ENCODE peak calls at places on chromosome 6, in four cellular contexts. One of them, this sample, is unnamed. For H3K4me1 and H3K27me3, the result is how much of the 10 kb centered on the place peaks cover.

GRCh38 chr6:79461205-79461604 is 76.0 kb downstream of the LCA5 start:
- DNase-seq in foreskin keratinocyte: no peak
- DNase-seq in MM.1S: no peak
- DNase-seq in HCT116: no peak
- DNase-seq in this sample: no peak

GRCh38 chr6:1619666-1620503 is 10.2 kb downstream of the FOXC1 start:
- DNase-seq in foreskin keratinocyte: no peak
- DNase-seq in MM.1S: no peak
- DNase-seq in HCT116: no peak
- DNase-seq in this sample: no peak

GRCh38 chr6:74741608-74742007 is 464.2 kb downstream of the COL12A1 start:
- DNase-seq in foreskin keratinocyte: no peak
- DNase-seq in MM.1S: no peak
- DNase-seq in HCT116: no peak
- DNase-seq in this sample: no peak

GRCh38 chr6:106421491-106421890 is 61.0 kb downstream of the CRYBG1 start:
- DNase-seq in foreskin keratinocyte: peak
- DNase-seq in MM.1S: no peak
- DNase-seq in HCT116: no peak
- DNase-seq in this sample: no peak

GRCh38 chr6:70846207-70846835 is 110.5 kb downstream of the B3GAT2 start:
- DNase-seq in foreskin keratinocyte: peak
- DNase-seq in MM.1S: no peak
- DNase-seq in HCT116: no peak
- DNase-seq in this sample: no peak

GRCh38 chr6:121811106-121811505 is 375.7 kb downstream of the GJA1 start:
- DNase-seq in foreskin keratinocyte: no peak
- DNase-seq in MM.1S: no peak
- DNase-seq in HCT116: no peak
- DNase-seq in this sample: no peak

GRCh38 chr6:33935439-33936080 is 131.8 kb upstream of the MLN start:
- DNase-seq in foreskin keratinocyte: no peak
- DNase-seq in MM.1S: no peak
- DNase-seq in HCT116: no peak
- DNase-seq in this sample: no peak

GRCh38 chr6:152954443-152954842 is 28.4 kb downstream of the FBXO5 start:
- DNase-seq in foreskin keratinocyte: no peak
- DNase-seq in MM.1S: no peak
- DNase-seq in HCT116: no peak
- DNase-seq in this sample: no peak

GRCh38 chr6:47057830-47058540 is 15.9 kb upstream of the ADGRF1 start:
- DNase-seq in foreskin keratinocyte: peak
- DNase-seq in MM.1S: no peak
- DNase-seq in HCT116: no peak
- DNase-seq in this sample: no peak

GRCh38 chr6:90537027-90537426 is 49.8 kb downstream of the MAP3K7 start:
- DNase-seq in foreskin keratinocyte: no peak
- DNase-seq in MM.1S: no peak
- DNase-seq in HCT116: no peak
- DNase-seq in this sample: no peak

GRCh38 chr6:108174371-108175175 is 8.8 kb downstream of the NR2E1 start:
- DNase-seq in foreskin keratinocyte: no peak
- DNase-seq in MM.1S: no peak
- DNase-seq in HCT116: no peak
- DNase-seq in this sample: no peak

GRCh38 chr6:124881898-124882579 is 80.2 kb upstream of the RNF217 start:
- DNase-seq in foreskin keratinocyte: peak
- DNase-seq in MM.1S: no peak
- DNase-seq in HCT116: no peak
- DNase-seq in this sample: no peak

GRCh38 chr6:104887350-104887749 is 27.6 kb upstream of the HACE1 start:
- DNase-seq in foreskin keratinocyte: peak
- DNase-seq in MM.1S: peak
- DNase-seq in HCT116: no peak
- DNase-seq in this sample: no peak

GRCh38 chr6:116500969-116501433 is 10.4 kb upstream of the CALHM5 start:
- DNase-seq in foreskin keratinocyte: peak
- DNase-seq in MM.1S: no peak
- DNase-seq in HCT116: no peak
- DNase-seq in this sample: no peak

GRCh38 chr6:125164696-125165095 is 11.1 kb downstream of the TPD52L1 start:
- DNase-seq in foreskin keratinocyte: no peak
- DNase-seq in MM.1S: no peak
- DNase-seq in HCT116: no peak
- DNase-seq in this sample: no peak

GRCh38 chr6:118588626-118589025 is 40.5 kb downstream of the PLN start:
- DNase-seq in foreskin keratinocyte: no peak
- DNase-seq in MM.1S: no peak
- DNase-seq in HCT116: no peak
- DNase-seq in this sample: no peak

GRCh38 chr6:16800942-16801341 is 39.7 kb upstream of the ATXN1 start:
- DNase-seq in foreskin keratinocyte: no peak
- DNase-seq in MM.1S: no peak
- DNase-seq in HCT116: no peak
- DNase-seq in this sample: no peak
- H3K4me1 ChIP-seq in foreskin keratinocyte: under half
- H3K4me1 ChIP-seq in MM.1S: under half
- H3K4me1 ChIP-seq in HCT116: under half
- H3K4me1 ChIP-seq in this sample: under half

GRCh38 chr6:87806635-87807034 is 104.6 kb upstream of the AKIRIN2 start:
- DNase-seq in foreskin keratinocyte: no peak
- DNase-seq in MM.1S: no peak
- DNase-seq in HCT116: no peak
- DNase-seq in this sample: no peak
- H3K27ac ChIP-seq in foreskin keratinocyte: no peak
- H3K27ac ChIP-seq in MM.1S: no peak
- H3K27ac ChIP-seq in HCT116: no peak
- H3K27ac ChIP-seq in this sample: no peak

GRCh38 chr6:149962461-149963211 is 1.1 kb upstream of the ULBP1 start:
- DNase-seq in foreskin keratinocyte: no peak
- DNase-seq in MM.1S: no peak
- DNase-seq in HCT116: no peak
- DNase-seq in this sample: no peak

GRCh38 chr6:149965191-149966020 is 1.7 kb downstream of the ULBP1 start:
- DNase-seq in foreskin keratinocyte: no peak
- DNase-seq in MM.1S: no peak
- DNase-seq in HCT116: no peak
- DNase-seq in this sample: no peak

GRCh38 chr6:149963212-149963461 is 606 bp upstream of the ULBP1 start:
- DNase-seq in foreskin keratinocyte: peak
- DNase-seq in MM.1S: no peak
- DNase-seq in HCT116: peak
- DNase-seq in this sample: no peak

GRCh38 chr6:149964243-149965190 is 774 bp downstream of the ULBP1 start:
- DNase-seq in foreskin keratinocyte: peak
- DNase-seq in MM.1S: no peak
- DNase-seq in HCT116: no peak
- DNase-seq in this sample: no peak

GRCh38 chr6:149963462-149964242 is at the start of gene ULBP1:
- DNase-seq in foreskin keratinocyte: peak
- DNase-seq in MM.1S: peak
- DNase-seq in HCT116: peak
- DNase-seq in this sample: peak
- H3K27me3 ChIP-seq in foreskin keratinocyte: under half
- H3K27me3 ChIP-seq in MM.1S: under half
- H3K27me3 ChIP-seq in HCT116: under half
- H3K27me3 ChIP-seq in this sample: half or more

GRCh38 chr6:41199427-41200246 is 1.3 kb downstream of the TREML2 start:
- DNase-seq in foreskin keratinocyte: no peak
- DNase-seq in MM.1S: peak
- DNase-seq in HCT116: no peak
- DNase-seq in this sample: no peak
- H3K4me1 ChIP-seq in foreskin keratinocyte: under half
- H3K4me1 ChIP-seq in MM.1S: under half
- H3K4me1 ChIP-seq in HCT116: under half
- H3K4me1 ChIP-seq in this sample: under half

DNA sequence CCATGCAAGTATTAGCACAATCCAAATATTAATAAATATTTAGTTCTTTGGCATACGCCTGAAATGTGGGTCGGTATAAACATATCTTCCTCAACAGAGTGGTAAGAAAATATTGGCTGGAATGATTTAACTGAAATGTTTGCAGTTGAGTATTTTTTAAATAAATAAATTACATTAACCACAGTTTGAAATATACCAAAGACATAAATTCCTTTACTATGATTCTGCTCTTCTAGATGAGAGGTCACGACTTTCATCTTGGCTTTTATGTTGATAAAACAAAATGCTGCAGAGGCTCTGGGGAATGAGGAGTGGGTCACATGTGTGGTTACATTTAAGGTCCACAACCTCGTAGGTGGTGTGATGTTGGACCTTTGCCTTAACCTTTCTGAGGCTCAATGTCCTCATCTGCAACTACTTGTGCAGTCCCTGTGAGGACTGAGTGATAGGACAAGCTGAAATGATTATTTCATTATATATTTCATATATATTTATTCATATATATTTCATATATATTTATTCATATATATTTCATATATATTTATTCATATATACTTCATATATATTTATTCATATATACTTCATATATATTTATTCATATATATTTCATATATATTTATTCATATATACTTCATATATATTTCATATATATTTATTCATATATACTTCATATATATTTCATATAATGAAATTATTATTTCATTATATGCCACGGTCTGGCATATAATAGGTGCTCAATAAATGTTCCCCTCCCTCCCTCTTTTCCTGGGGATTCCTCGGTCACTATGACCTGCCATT is 107.4 kb downstream of the SAMD5 start:
- DNase-seq in foreskin keratinocyte: no peak
- DNase-seq in MM.1S: no peak
- DNase-seq in HCT116: no peak
- DNase-seq in this sample: no peak
- H3K27ac ChIP-seq in foreskin keratinocyte: no peak
- H3K27ac ChIP-seq in MM.1S: no peak
- H3K27ac ChIP-seq in HCT116: no peak
- H3K27ac ChIP-seq in this sample: no peak

GRCh38 chr6:96923400-96923799 is 1.1 kb upstream of the KLHL32 start:
- DNase-seq in foreskin keratinocyte: no peak
- DNase-seq in MM.1S: no peak
- DNase-seq in HCT116: no peak
- DNase-seq in this sample: no peak

GRCh38 chr6:96927660-96928059 is 3.1 kb downstream of the KLHL32 start:
- DNase-seq in foreskin keratinocyte: no peak
- DNase-seq in MM.1S: no peak
- DNase-seq in HCT116: no peak
- DNase-seq in this sample: no peak

GRCh38 chr6:96925290-96925687 is 761 bp downstream of the KLHL32 start:
- DNase-seq in foreskin keratinocyte: no peak
- DNase-seq in MM.1S: no peak
- DNase-seq in HCT116: no peak
- DNase-seq in this sample: no peak

GRCh38 chr6:96923871-96924493 is 546 bp upstream of the KLHL32 start:
- DNase-seq in foreskin keratinocyte: no peak
- DNase-seq in MM.1S: peak
- DNase-seq in HCT116: no peak
- DNase-seq in this sample: peak

GRCh38 chr6:96926425-96926824 is 1.9 kb downstream of the KLHL32 start:
- DNase-seq in foreskin keratinocyte: no peak
- DNase-seq in MM.1S: no peak
- DNase-seq in HCT116: no peak
- DNase-seq in this sample: no peak
- H3K27me3 ChIP-seq in foreskin keratinocyte: half or more
- H3K27me3 ChIP-seq in MM.1S: under half
- H3K27me3 ChIP-seq in HCT116: under half
- H3K27me3 ChIP-seq in this sample: under half

GRCh38 chr6:111844921-111845320 is 28.3 kb downstream of the FYN start:
- DNase-seq in foreskin keratinocyte: no peak
- DNase-seq in MM.1S: peak
- DNase-seq in HCT116: no peak
- DNase-seq in this sample: no peak

GRCh38 chr6:111845441-111845871 is 27.8 kb downstream of the FYN start:
- DNase-seq in foreskin keratinocyte: no peak
- DNase-seq in MM.1S: no peak
- DNase-seq in HCT116: no peak
- DNase-seq in this sample: no peak

GRCh38 chr6:111846061-111846460 is 27.2 kb downstream of the FYN start:
- DNase-seq in foreskin keratinocyte: no peak
- DNase-seq in MM.1S: no peak
- DNase-seq in HCT116: no peak
- DNase-seq in this sample: no peak

GRCh38 chr6:111848262-111848661 is 25.0 kb downstream of the FYN start:
- DNase-seq in foreskin keratinocyte: no peak
- DNase-seq in MM.1S: no peak
- DNase-seq in HCT116: no peak
- DNase-seq in this sample: no peak

DNA sequence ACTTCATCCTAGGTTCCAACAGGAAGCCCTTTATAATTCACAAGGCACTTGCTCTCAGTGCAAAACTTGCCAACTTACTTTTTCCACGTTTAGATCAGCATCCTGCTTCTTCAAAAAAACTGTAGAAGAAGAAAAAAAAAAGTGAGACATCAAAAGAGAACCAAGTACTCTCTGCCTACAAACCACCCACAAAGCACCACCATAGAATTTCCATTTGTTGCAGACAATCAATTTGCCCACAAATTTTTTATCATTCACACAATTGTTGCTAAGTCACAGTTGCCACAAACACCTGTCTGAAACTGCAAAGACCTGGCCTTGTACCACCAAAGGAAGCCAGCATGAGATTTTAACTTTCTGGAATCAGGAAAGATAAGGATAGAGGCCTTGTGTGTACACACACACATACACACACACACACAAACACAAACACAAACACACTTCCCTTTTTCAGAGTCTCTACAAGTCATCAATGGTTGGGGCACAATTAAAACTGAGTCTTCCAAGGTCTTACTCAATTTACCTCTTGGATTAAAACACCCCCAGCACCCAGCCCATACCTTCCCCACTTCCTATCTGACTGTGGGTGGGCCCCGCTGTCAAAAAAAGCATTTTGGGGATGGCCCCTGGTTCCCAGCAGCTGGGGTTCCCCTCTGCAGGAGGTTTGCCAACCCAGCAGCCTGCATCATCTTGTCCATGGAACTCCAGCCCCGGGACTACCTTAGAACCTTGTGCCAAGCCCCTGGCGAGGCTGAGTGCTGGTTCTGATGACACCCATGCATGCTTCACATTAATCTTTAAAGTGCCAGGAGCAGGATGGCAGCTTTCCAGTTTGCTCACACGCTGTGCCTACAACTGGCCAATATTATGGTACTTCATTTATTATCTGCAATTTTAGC is 26.5 kb downstream of the FYN start:
- DNase-seq in foreskin keratinocyte: no peak
- DNase-seq in MM.1S: no peak
- DNase-seq in HCT116: no peak
- DNase-seq in this sample: no peak
- H3K4me1 ChIP-seq in foreskin keratinocyte: under half
- H3K4me1 ChIP-seq in MM.1S: under half
- H3K4me1 ChIP-seq in HCT116: under half
- H3K4me1 ChIP-seq in this sample: under half

GRCh38 chr6:52575490-52575868 is 1.4 kb downstream of the TRAM2 start:
- DNase-seq in foreskin keratinocyte: no peak
- DNase-seq in MM.1S: no peak
- DNase-seq in HCT116: no peak
- DNase-seq in this sample: no peak
- H3K27ac ChIP-seq in foreskin keratinocyte: no peak
- H3K27ac ChIP-seq in MM.1S: peak
- H3K27ac ChIP-seq in HCT116: no peak
- H3K27ac ChIP-seq in this sample: no peak

This sample was measured in iPS DF 6.9.